ENCODE peak calls at places on chromosomes 2 and 18, in six cellular contexts. V is OCI-LY7, P is neural progenitor cell, W is GM23248, C is HCT116, J is hepatocyte. U is an unnamed sample.
A peak's percentile ranks its signal among the peaks of the same experiment; 100 is the strongest.

GRCh38 chr18:56815926-56816325 is 164.8 kb downstream of the WDR7 start:
- DNase-seq in V (no peak), P (no peak), W (no peak), C (no peak), J (no peak), U (no peak)

GRCh38 chr2:240814946-240815760 is 4.9 kb downstream of the KIF1A start:
- DNase-seq in V (no peak), P (no peak), W (no peak), C (no peak), J (no peak), U (no peak)

GRCh38 chr2:28356095-28356911 is 36.4 kb upstream of the FOSL2 start:
- DNase-seq in V (no peak), P (peak; percentile 40), W (peak; percentile 93), C (no peak), J (peak; percentile 87), U (no peak)

GRCh38 chr2:230256735-230257332 is 31.3 kb downstream of the SP140 start:
- DNase-seq in V (no peak), P (no peak), W (no peak), C (no peak), J (no peak), U (no peak)

GRCh38 chr18:59848002-59848401 is 51.8 kb upstream of the PMAIP1 start:
- DNase-seq in V (peak; percentile 71), P (no peak), W (no peak), C (no peak), J (peak; percentile 28), U (no peak)

GRCh38 chr18:3060667-3061580 is 48.0 kb upstream of the LPIN2 start:
- DNase-seq in V (peak; percentile 29), P (no peak), W (no peak), C (no peak), J (no peak), U (peak; percentile 77)

GRCh38 chr2:71928734-71929481 is 218.8 kb downstream of the CYP26B1 start:
- DNase-seq in V (no peak), P (no peak), W (no peak), C (no peak), J (no peak), U (no peak)

GRCh38 chr18:26546170-26546874 is 2.0 kb downstream of the KCTD1 start:
- DNase-seq in V (no peak), P (peak; percentile 67), W (no peak), C (no peak), J (no peak), U (no peak)

GRCh38 chr2:172836386-172837200 is 100.9 kb downstream of the RAPGEF4 start:
- DNase-seq in V (no peak), P (no peak), W (peak; percentile 79), C (peak; percentile 56), J (no peak), U (no peak)

GRCh38 chr2:5981241-5982055 is 289.3 kb downstream of the SOX11 start:
- DNase-seq in V (peak; percentile 27), P (peak; percentile 76), W (peak; percentile 13), C (no peak), J (peak; percentile 66), U (no peak)

GRCh38 chr2:187138240-187138639 is 289.3 kb upstream of the ZSWIM2 start:
- DNase-seq in V (peak; percentile 1), P (peak; percentile 59), W (peak; percentile 61), C (peak; percentile 24), J (peak; percentile 59), U (no peak)

DNA sequence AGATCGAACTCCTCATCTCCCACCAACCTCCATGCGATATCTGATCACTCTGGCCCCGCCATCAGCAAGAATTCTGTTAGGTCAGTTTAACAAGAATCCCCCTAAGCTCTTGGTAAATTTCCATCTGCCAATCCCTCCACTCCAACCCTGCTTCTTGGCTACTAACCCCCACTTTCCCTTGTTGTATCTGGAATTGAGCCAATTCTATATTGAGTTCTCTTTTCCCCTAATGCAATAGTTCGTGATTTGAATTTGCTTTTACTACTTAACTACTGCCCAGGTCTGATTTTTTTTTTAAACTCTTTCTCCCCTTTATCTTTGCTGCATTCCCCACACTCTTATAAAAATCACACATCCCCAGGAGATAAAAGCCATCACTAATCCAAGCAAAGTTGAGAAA is 159.3 kb upstream of the STK17B start:
- DNase-seq in V (no peak), P (no peak), W (no peak), C (no peak), J (no peak), U (no peak)
- TF ChIP-seq EZH2phosphoT487 in V (no peak), P (no peak), W (no peak), C (no peak), J (no peak), U (no peak)

DNA sequence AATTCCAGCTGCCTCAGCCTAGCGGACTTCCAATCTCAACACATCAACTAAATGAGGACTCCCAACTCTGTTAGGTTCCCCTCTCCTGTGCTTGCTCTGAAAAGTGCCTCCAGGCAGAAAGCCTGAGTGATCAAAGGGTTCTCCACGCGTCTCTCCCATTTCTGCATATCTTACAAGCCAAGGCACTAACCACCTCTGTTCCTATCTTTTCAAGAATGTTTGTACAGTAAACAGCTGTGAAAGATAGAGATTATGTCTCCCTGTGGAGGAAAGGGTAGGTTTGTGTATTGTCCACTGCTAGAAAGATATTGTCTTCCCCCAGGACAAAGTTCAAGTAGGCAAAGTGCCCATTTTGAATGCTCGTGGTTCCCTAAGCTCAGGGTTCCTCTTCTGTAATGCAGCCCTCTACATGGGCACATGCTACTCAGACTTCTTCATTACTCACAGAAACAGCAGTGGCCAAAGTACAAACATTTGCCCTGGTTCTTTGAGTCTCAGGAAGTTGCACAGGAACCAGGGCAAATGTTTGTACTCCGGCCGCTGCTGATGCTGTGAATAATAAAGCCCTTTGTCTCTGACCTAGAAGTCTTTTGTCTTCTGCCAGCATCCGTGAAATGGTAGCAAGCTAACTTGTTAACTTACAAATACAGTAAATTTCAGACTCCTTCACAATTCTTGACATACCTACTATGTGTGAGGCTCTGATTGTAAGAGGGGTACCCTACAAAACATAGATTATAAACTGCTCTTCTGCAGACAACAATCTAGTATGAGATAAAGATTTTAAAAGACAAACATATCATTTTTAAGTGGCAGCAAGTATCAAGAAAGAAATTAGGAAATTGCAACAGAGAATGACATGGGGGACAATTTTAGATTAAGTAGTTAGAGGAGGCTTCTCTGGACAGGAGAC is 44.5 kb downstream of the PKDCC start:
- DNase-seq in V (no peak), P (peak; percentile 48), W (no peak), C (no peak), J (peak; percentile 66), U (no peak)
- H3K4me2 ChIP-seq in V (no peak overlapping the region), P (peak overlapping the region; percentile 36), W (no peak overlapping the region), C (no peak overlapping the region), J (peak overlapping the region; percentile 67), U (no peak overlapping the region)

GRCh38 chr2:157056200-157056676 is 201.3 kb upstream of the GALNT5 start:
- DNase-seq in V (no peak), P (no peak), W (peak; percentile 80), C (peak; percentile 56), J (no peak), U (peak; percentile 64)
- TF ChIP-seq EZH2phosphoT487 in V (no peak), P (no peak), W (no peak), C (no peak), J (no peak), U (no peak)

GRCh38 chr2:213016166-213016983 is 135.0 kb downstream of the IKZF2 start:
- DNase-seq in V (no peak), P (no peak), W (no peak), C (no peak), J (no peak), U (no peak)
- H3K4me2 ChIP-seq in V (no peak overlapping the region), P (no peak overlapping the region), W (no peak overlapping the region), C (no peak overlapping the region), J (no peak overlapping the region), U (no peak overlapping the region)

DNA sequence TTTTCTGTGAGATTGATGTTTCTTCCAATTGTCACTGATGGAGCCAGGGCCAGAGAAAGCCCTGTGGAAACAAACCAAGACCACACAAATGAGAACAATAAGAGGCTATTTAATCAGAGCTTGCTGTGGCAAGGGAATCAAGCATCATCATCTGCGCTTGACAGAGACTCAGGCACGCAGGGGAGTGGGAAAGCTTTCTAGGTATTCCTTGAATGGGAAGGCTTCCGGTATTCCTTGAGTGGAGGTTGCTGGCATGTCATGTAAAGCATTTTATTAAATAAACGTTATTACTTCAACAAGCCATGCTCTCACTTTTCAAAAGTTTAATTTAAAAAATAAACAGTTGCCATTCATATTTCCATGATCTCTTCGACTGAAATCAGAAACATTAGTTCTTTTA is 194.6 kb upstream of the SYT4 start:
- DNase-seq in V (no peak), P (no peak), W (no peak), C (no peak), J (no peak), U (no peak)
- TF ChIP-seq EZH2phosphoT487 in V (no peak), P (no peak), W (no peak), C (no peak), J (no peak), U (no peak)

DNA sequence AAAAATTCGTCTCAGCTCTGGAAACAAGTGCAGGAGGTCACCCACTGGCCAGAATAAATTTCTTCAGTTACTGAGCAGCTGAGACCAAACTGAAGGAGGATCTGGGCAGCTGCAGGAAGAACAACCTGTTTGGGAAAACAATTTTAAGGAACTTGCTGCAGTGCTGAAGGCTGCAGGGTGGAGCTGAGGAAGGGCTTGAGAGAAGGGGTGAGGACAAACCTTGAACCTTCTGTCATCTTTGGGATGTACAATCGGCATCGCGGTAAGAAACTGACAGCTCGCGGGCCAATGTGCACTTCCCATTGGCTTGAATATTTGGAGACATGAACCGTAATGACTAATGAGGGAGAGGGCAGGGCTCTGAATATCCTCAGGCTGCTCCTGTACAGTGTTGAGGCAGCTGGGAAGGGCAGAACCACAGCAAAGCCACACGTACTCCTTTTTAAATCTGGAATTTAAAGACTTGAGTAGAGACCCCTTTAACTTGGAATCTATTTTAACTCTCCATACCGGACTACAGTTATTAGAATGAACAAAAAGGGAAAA is 90.3 kb downstream of the TACR1 start:
- DNase-seq in V (no peak), P (peak; percentile 6), W (no peak), C (no peak), J (no peak), U (no peak)
- H3K4me2 ChIP-seq in V (no peak overlapping the region), P (no peak overlapping the region), W (no peak overlapping the region), C (no peak overlapping the region), J (no peak overlapping the region), U (no peak overlapping the region)